ENCODE peak calls at places on chromosome 3, in ten cellular contexts. W is WERI-Rb-1; K is GM04504; J is stimulated activated CD4-positive, alpha-beta T cell treated with anti-CD3 and anti-CD28 coated beads, Interleukin-4, amount 100 ng/mL, for 48 hours; U is Right ventricle myocardium superior; A is activated CD4-positive, alpha-beta T cell treated with anti-CD3 and anti-CD28 coated beads for 24 hours; Y is substantia nigra; I is T-helper 9 cell; B is H7; D is HT-29. G is an unnamed sample.

GRCh38 chr3:197586181-197586580 is 30.4 kb upstream of the BDH1 start:
- DNase-seq in W (no peak), K (no peak), J (no peak), U (no peak), A (no peak), Y (no peak), I (no peak), B (no peak), D (no peak), G (no peak)

GRCh38 chr3:35383216-35383615 is 256.1 kb upstream of the ARPP21 start:
- DNase-seq in W (no peak), K (no peak), J (no peak), U (no peak), A (no peak), Y (no peak), I (no peak), B (no peak), D (no peak), G (no peak)

GRCh38 chr3:108767258-108767657 is 10.0 kb upstream of the RETNLB start:
- DNase-seq in W (no peak), K (no peak), J (no peak), U (no peak), A (no peak), Y (no peak), I (no peak), B (no peak), D (no peak), G (no peak)

GRCh38 chr3:127911421-127911931 is 3.6 kb upstream of the KBTBD12 start:
- DNase-seq in W (no peak), K (no peak), J (no peak), U (peak), A (no peak), Y (no peak), I (no peak), B (no peak), D (no peak), G (no peak)

GRCh38 chr3:61663728-61664492 is 102.5 kb downstream of the PTPRG start:
- DNase-seq in W (no peak), K (peak), J (no peak), U (no peak), A (no peak), Y (no peak), I (no peak), B (peak), D (no peak), G (no peak)

GRCh38 chr3:42547401-42547945 is 34.3 kb downstream of the SEC22C start:
- DNase-seq in W (peak), K (peak), J (peak), U (peak), A (peak), Y (peak), I (peak), B (peak), D (peak), G (peak)

GRCh38 chr3:111738790-111739189 is 120.3 kb upstream of the PHLDB2 start:
- DNase-seq in W (no peak), K (no peak), J (no peak), U (no peak), A (no peak), Y (no peak), I (no peak), B (no peak), D (no peak), G (no peak)

GRCh38 chr3:152650177-152650576 is 184.8 kb upstream of the P2RY1 start:
- DNase-seq in W (no peak), K (no peak), J (no peak), U (no peak), A (no peak), Y (peak), I (no peak), B (no peak), D (no peak), G (peak)

GRCh38 chr3:150421799-150422548 is 13.9 kb downstream of the TSC22D2 start:
- DNase-seq in W (no peak), K (no peak), J (no peak), U (no peak), A (no peak), Y (no peak), I (no peak), B (no peak), D (no peak), G (no peak)

GRCh38 chr3:16738451-16738850 is 133.2 kb upstream of the DAZL start:
- DNase-seq in W (no peak), K (no peak), J (no peak), U (no peak), A (no peak), Y (no peak), I (no peak), B (no peak), D (no peak), G (no peak)

GRCh38 chr3:157130138-157130880 is 29.6 kb downstream of the CCNL1 start:
- DNase-seq in W (peak), K (peak), J (peak), U (peak), A (peak), Y (peak), I (peak), B (peak), D (peak), G (peak)

GRCh38 chr3:147392083-147392916 is 14.0 kb downstream of the ZIC4 start:
- DNase-seq in W (peak), K (peak), J (no peak), U (no peak), A (no peak), Y (peak), I (no peak), B (peak), D (no peak), G (peak)

GRCh38 chr3:49647741-49648140 is 26.4 kb upstream of the APEH start:
- DNase-seq in W (no peak), K (no peak), J (no peak), U (peak), A (no peak), Y (no peak), I (no peak), B (no peak), D (no peak), G (no peak)

GRCh38 chr3:194275231-194275671 is 75.9 kb downstream of the CPN2 start:
- DNase-seq in W (no peak), K (no peak), J (no peak), U (no peak), A (no peak), Y (no peak), I (no peak), B (no peak), D (no peak), G (no peak)

GRCh38 chr3:157130881-157131251 is 29.1 kb downstream of the CCNL1 start:
- DNase-seq in W (no peak), K (no peak), J (no peak), U (no peak), A (no peak), Y (no peak), I (no peak), B (peak), D (no peak), G (no peak)

GRCh38 chr3:114519415-114519814 is 225.6 kb downstream of the TIGIT start:
- DNase-seq in W (no peak), K (no peak), J (no peak), U (no peak), A (no peak), Y (no peak), I (no peak), B (peak), D (peak), G (peak)

GRCh38 chr3:88003115-88003755 is 55.6 kb downstream of the CGGBP1 start:
- DNase-seq in W (no peak), K (peak), J (no peak), U (no peak), A (no peak), Y (no peak), I (no peak), B (no peak), D (peak), G (no peak)

GRCh38 chr3:157251685-157252084 is 91.7 kb upstream of the CCNL1 start:
- DNase-seq in W (no peak), K (no peak), J (no peak), U (no peak), A (no peak), Y (no peak), I (no peak), B (no peak), D (no peak), G (no peak)

GRCh38 chr3:78633626-78634025 is 1134.2 kb downstream of the ROBO1 start:
- DNase-seq in W (no peak), K (no peak), J (no peak), U (no peak), A (no peak), Y (no peak), I (no peak), B (no peak), D (no peak), G (no peak)

GRCh38 chr3:23807161-23808015 is 1.6 kb downstream of the UBE2E1 start:
- DNase-seq in W (no peak), K (no peak), J (no peak), U (no peak), A (no peak), Y (no peak), I (no peak), B (no peak), D (no peak), G (no peak)